ENCODE peak calls at places on chromosome 21, in seven cellular contexts. One of them, this sample, is unnamed.

GRCh38 chr21:21188513-21189188 is 190.4 kb downstream of the NCAM2 start:
- DNase-seq in D341Med: no peak
- DNase-seq in body of pancreas: no peak
- DNase-seq in HS-27A: no peak
- DNase-seq in stimulated activated CD8-positive, alpha-beta memory T cell treated with anti-CD3 and anti-CD28 coated beads, Interleukin-2, amount 100 ng/mL, for 48 hours: no peak
- DNase-seq in AG08396: no peak
- DNase-seq in right atrium auricular region: no peak
- DNase-seq in this sample: no peak

GRCh38 chr21:35521293-35521692 is 472.2 kb upstream of the RUNX1 start:
- DNase-seq in D341Med: no peak
- DNase-seq in body of pancreas: no peak
- DNase-seq in HS-27A: no peak
- DNase-seq in stimulated activated CD8-positive, alpha-beta memory T cell treated with anti-CD3 and anti-CD28 coated beads, Interleukin-2, amount 100 ng/mL, for 48 hours: no peak
- DNase-seq in AG08396: no peak
- DNase-seq in right atrium auricular region: no peak
- DNase-seq in this sample: no peak

GRCh38 chr21:38982096-38982495 is 176.4 kb downstream of the ETS2 start:
- DNase-seq in D341Med: no peak
- DNase-seq in body of pancreas: no peak
- DNase-seq in HS-27A: peak; percentile 74
- DNase-seq in stimulated activated CD8-positive, alpha-beta memory T cell treated with anti-CD3 and anti-CD28 coated beads, Interleukin-2, amount 100 ng/mL, for 48 hours: no peak
- DNase-seq in AG08396: no peak
- DNase-seq in right atrium auricular region: no peak
- DNase-seq in this sample: no peak

GRCh38 chr21:46038871-46039397 is 57.4 kb downstream of the COL6A1 start:
- DNase-seq in D341Med: no peak
- DNase-seq in body of pancreas: peak; percentile 51
- DNase-seq in HS-27A: no peak
- DNase-seq in stimulated activated CD8-positive, alpha-beta memory T cell treated with anti-CD3 and anti-CD28 coated beads, Interleukin-2, amount 100 ng/mL, for 48 hours: no peak
- DNase-seq in AG08396: peak; percentile 48
- DNase-seq in right atrium auricular region: peak; percentile 93
- DNase-seq in this sample: no peak

GRCh38 chr21:31156169-31156568 is 117.9 kb upstream of the KRTAP19-8 start:
- DNase-seq in D341Med: no peak
- DNase-seq in body of pancreas: no peak
- DNase-seq in HS-27A: no peak
- DNase-seq in stimulated activated CD8-positive, alpha-beta memory T cell treated with anti-CD3 and anti-CD28 coated beads, Interleukin-2, amount 100 ng/mL, for 48 hours: no peak
- DNase-seq in AG08396: no peak
- DNase-seq in right atrium auricular region: no peak
- DNase-seq in this sample: no peak

GRCh38 chr21:26473471-26473870 is 99.6 kb downstream of the CYYR1 start:
- DNase-seq in D341Med: no peak
- DNase-seq in body of pancreas: no peak
- DNase-seq in HS-27A: no peak
- DNase-seq in stimulated activated CD8-positive, alpha-beta memory T cell treated with anti-CD3 and anti-CD28 coated beads, Interleukin-2, amount 100 ng/mL, for 48 hours: no peak
- DNase-seq in AG08396: no peak
- DNase-seq in right atrium auricular region: no peak
- DNase-seq in this sample: no peak

GRCh38 chr21:39397651-39398385 is 47.8 kb downstream of the LCA5L start:
- DNase-seq in D341Med: no peak
- DNase-seq in body of pancreas: no peak
- DNase-seq in HS-27A: no peak
- DNase-seq in stimulated activated CD8-positive, alpha-beta memory T cell treated with anti-CD3 and anti-CD28 coated beads, Interleukin-2, amount 100 ng/mL, for 48 hours: no peak
- DNase-seq in AG08396: no peak
- DNase-seq in right atrium auricular region: no peak
- DNase-seq in this sample: no peak

GRCh38 chr21:42855143-42855936 is 24.0 kb downstream of the WDR4 start:
- DNase-seq in D341Med: no peak
- DNase-seq in body of pancreas: no peak
- DNase-seq in HS-27A: no peak
- DNase-seq in stimulated activated CD8-positive, alpha-beta memory T cell treated with anti-CD3 and anti-CD28 coated beads, Interleukin-2, amount 100 ng/mL, for 48 hours: no peak
- DNase-seq in AG08396: no peak
- DNase-seq in right atrium auricular region: no peak
- DNase-seq in this sample: no peak

GRCh38 chr21:36079671-36080070 is 9.8 kb downstream of the CBR1 start:
- DNase-seq in D341Med: no peak
- DNase-seq in body of pancreas: no peak
- DNase-seq in HS-27A: no peak
- DNase-seq in stimulated activated CD8-positive, alpha-beta memory T cell treated with anti-CD3 and anti-CD28 coated beads, Interleukin-2, amount 100 ng/mL, for 48 hours: no peak
- DNase-seq in AG08396: no peak
- DNase-seq in right atrium auricular region: no peak
- DNase-seq in this sample: no peak

GRCh38 chr21:38857152-38857825 is 51.6 kb downstream of the ETS2 start:
- DNase-seq in D341Med: no peak
- DNase-seq in body of pancreas: no peak
- DNase-seq in HS-27A: no peak
- DNase-seq in stimulated activated CD8-positive, alpha-beta memory T cell treated with anti-CD3 and anti-CD28 coated beads, Interleukin-2, amount 100 ng/mL, for 48 hours: no peak
- DNase-seq in AG08396: no peak
- DNase-seq in right atrium auricular region: no peak
- DNase-seq in this sample: no peak

GRCh38 chr21:45151484-45152115 is 77.2 kb downstream of the ADARB1 start:
- DNase-seq in D341Med: peak; percentile 78
- DNase-seq in body of pancreas: no peak
- DNase-seq in HS-27A: no peak
- DNase-seq in stimulated activated CD8-positive, alpha-beta memory T cell treated with anti-CD3 and anti-CD28 coated beads, Interleukin-2, amount 100 ng/mL, for 48 hours: no peak
- DNase-seq in AG08396: no peak
- DNase-seq in right atrium auricular region: peak; percentile 50
- DNase-seq in this sample: no peak

GRCh38 chr21:16047857-16048256 is 318.1 kb downstream of the USP25 start:
- DNase-seq in D341Med: no peak
- DNase-seq in body of pancreas: no peak
- DNase-seq in HS-27A: no peak
- DNase-seq in stimulated activated CD8-positive, alpha-beta memory T cell treated with anti-CD3 and anti-CD28 coated beads, Interleukin-2, amount 100 ng/mL, for 48 hours: no peak
- DNase-seq in AG08396: no peak
- DNase-seq in right atrium auricular region: no peak
- DNase-seq in this sample: no peak

GRCh38 chr21:20258542-20258941 is 739.7 kb upstream of the NCAM2 start:
- DNase-seq in D341Med: no peak
- DNase-seq in body of pancreas: no peak
- DNase-seq in HS-27A: no peak
- DNase-seq in stimulated activated CD8-positive, alpha-beta memory T cell treated with anti-CD3 and anti-CD28 coated beads, Interleukin-2, amount 100 ng/mL, for 48 hours: no peak
- DNase-seq in AG08396: no peak
- DNase-seq in right atrium auricular region: no peak
- DNase-seq in this sample: no peak

GRCh38 chr21:26179501-26179900 is 8.9 kb upstream of the APP start:
- DNase-seq in D341Med: no peak
- DNase-seq in body of pancreas: no peak
- DNase-seq in HS-27A: no peak
- DNase-seq in stimulated activated CD8-positive, alpha-beta memory T cell treated with anti-CD3 and anti-CD28 coated beads, Interleukin-2, amount 100 ng/mL, for 48 hours: no peak
- DNase-seq in AG08396: no peak
- DNase-seq in right atrium auricular region: no peak
- DNase-seq in this sample: no peak

GRCh38 chr21:36124395-36124794 is 10.5 kb upstream of the CBR3 start:
- DNase-seq in D341Med: no peak
- DNase-seq in body of pancreas: no peak
- DNase-seq in HS-27A: no peak
- DNase-seq in stimulated activated CD8-positive, alpha-beta memory T cell treated with anti-CD3 and anti-CD28 coated beads, Interleukin-2, amount 100 ng/mL, for 48 hours: no peak
- DNase-seq in AG08396: no peak
- DNase-seq in right atrium auricular region: no peak
- DNase-seq in this sample: no peak

GRCh38 chr21:42665484-42665883 is 12.1 kb downstream of the PDE9A start:
- DNase-seq in D341Med: no peak
- DNase-seq in body of pancreas: no peak
- DNase-seq in HS-27A: no peak
- DNase-seq in stimulated activated CD8-positive, alpha-beta memory T cell treated with anti-CD3 and anti-CD28 coated beads, Interleukin-2, amount 100 ng/mL, for 48 hours: no peak
- DNase-seq in AG08396: no peak
- DNase-seq in right atrium auricular region: no peak
- DNase-seq in this sample: no peak

GRCh38 chr21:21286170-21286798 is 288.1 kb downstream of the NCAM2 start:
- DNase-seq in D341Med: no peak
- DNase-seq in body of pancreas: no peak
- DNase-seq in HS-27A: no peak
- DNase-seq in stimulated activated CD8-positive, alpha-beta memory T cell treated with anti-CD3 and anti-CD28 coated beads, Interleukin-2, amount 100 ng/mL, for 48 hours: no peak
- DNase-seq in AG08396: no peak
- DNase-seq in right atrium auricular region: no peak
- DNase-seq in this sample: no peak

GRCh38 chr21:17688912-17689874 is 76.5 kb upstream of the BTG3 start:
- DNase-seq in D341Med: no peak
- DNase-seq in body of pancreas: peak; percentile 28
- DNase-seq in HS-27A: no peak
- DNase-seq in stimulated activated CD8-positive, alpha-beta memory T cell treated with anti-CD3 and anti-CD28 coated beads, Interleukin-2, amount 100 ng/mL, for 48 hours: peak; percentile 21
- DNase-seq in AG08396: no peak
- DNase-seq in right atrium auricular region: no peak
- DNase-seq in this sample: no peak

GRCh38 chr21:46060596-46061061 is 37.3 kb upstream of the COL6A2 start:
- DNase-seq in D341Med: no peak
- DNase-seq in body of pancreas: peak; percentile 41
- DNase-seq in HS-27A: peak; percentile 92
- DNase-seq in stimulated activated CD8-positive, alpha-beta memory T cell treated with anti-CD3 and anti-CD28 coated beads, Interleukin-2, amount 100 ng/mL, for 48 hours: peak; percentile 24
- DNase-seq in AG08396: peak; percentile 90
- DNase-seq in right atrium auricular region: peak; percentile 91
- DNase-seq in this sample: peak; percentile 96

GRCh38 chr21:42111470-42111743 is 40.3 kb downstream of the UMODL1 start:
- DNase-seq in D341Med: no peak
- DNase-seq in body of pancreas: no peak
- DNase-seq in HS-27A: no peak
- DNase-seq in stimulated activated CD8-positive, alpha-beta memory T cell treated with anti-CD3 and anti-CD28 coated beads, Interleukin-2, amount 100 ng/mL, for 48 hours: no peak
- DNase-seq in AG08396: no peak
- DNase-seq in right atrium auricular region: no peak
- DNase-seq in this sample: no peak

GRCh38 chr21:36379236-36379635 is 6.0 kb upstream of the CHAF1B start:
- DNase-seq in D341Med: no peak
- DNase-seq in body of pancreas: no peak
- DNase-seq in HS-27A: no peak
- DNase-seq in stimulated activated CD8-positive, alpha-beta memory T cell treated with anti-CD3 and anti-CD28 coated beads, Interleukin-2, amount 100 ng/mL, for 48 hours: no peak
- DNase-seq in AG08396: peak; percentile 21
- DNase-seq in right atrium auricular region: no peak
- DNase-seq in this sample: no peak

GRCh38 chr21:42403611-42404231 is at the start of gene UBASH3A:
- DNase-seq in D341Med: no peak
- DNase-seq in body of pancreas: no peak
- DNase-seq in HS-27A: no peak
- DNase-seq in stimulated activated CD8-positive, alpha-beta memory T cell treated with anti-CD3 and anti-CD28 coated beads, Interleukin-2, amount 100 ng/mL, for 48 hours: no peak
- DNase-seq in AG08396: no peak
- DNase-seq in right atrium auricular region: no peak
- DNase-seq in this sample: no peak

GRCh38 chr21:32978346-32979270 is 47.1 kb upstream of the OLIG2 start:
- DNase-seq in D341Med: no peak
- DNase-seq in body of pancreas: no peak
- DNase-seq in HS-27A: no peak
- DNase-seq in stimulated activated CD8-positive, alpha-beta memory T cell treated with anti-CD3 and anti-CD28 coated beads, Interleukin-2, amount 100 ng/mL, for 48 hours: no peak
- DNase-seq in AG08396: no peak
- DNase-seq in right atrium auricular region: no peak
- DNase-seq in this sample: no peak

GRCh38 chr21:36909423-36909822 is 57.0 kb downstream of the HLCS start:
- DNase-seq in D341Med: no peak
- DNase-seq in body of pancreas: no peak
- DNase-seq in HS-27A: no peak
- DNase-seq in stimulated activated CD8-positive, alpha-beta memory T cell treated with anti-CD3 and anti-CD28 coated beads, Interleukin-2, amount 100 ng/mL, for 48 hours: no peak
- DNase-seq in AG08396: no peak
- DNase-seq in right atrium auricular region: peak; percentile 9
- DNase-seq in this sample: no peak

GRCh38 chr21:43937898-43938309 is 72.9 kb downstream of the AGPAT3 start:
- DNase-seq in D341Med: no peak
- DNase-seq in body of pancreas: no peak
- DNase-seq in HS-27A: no peak
- DNase-seq in stimulated activated CD8-positive, alpha-beta memory T cell treated with anti-CD3 and anti-CD28 coated beads, Interleukin-2, amount 100 ng/mL, for 48 hours: no peak
- DNase-seq in AG08396: no peak
- DNase-seq in right atrium auricular region: no peak
- DNase-seq in this sample: no peak

GRCh38 chr21:15195768-15196167 is 131.0 kb upstream of the NRIP1 start:
- DNase-seq in D341Med: no peak
- DNase-seq in body of pancreas: no peak
- DNase-seq in HS-27A: no peak
- DNase-seq in stimulated activated CD8-positive, alpha-beta memory T cell treated with anti-CD3 and anti-CD28 coated beads, Interleukin-2, amount 100 ng/mL, for 48 hours: no peak
- DNase-seq in AG08396: no peak
- DNase-seq in right atrium auricular region: no peak
- DNase-seq in this sample: no peak

GRCh38 chr21:14273736-14274538 is 58.0 kb downstream of the RBM11 start:
- DNase-seq in D341Med: peak; percentile 25
- DNase-seq in body of pancreas: peak; percentile 91
- DNase-seq in HS-27A: no peak
- DNase-seq in stimulated activated CD8-positive, alpha-beta memory T cell treated with anti-CD3 and anti-CD28 coated beads, Interleukin-2, amount 100 ng/mL, for 48 hours: no peak
- DNase-seq in AG08396: peak; percentile 8
- DNase-seq in right atrium auricular region: peak; percentile 64
- DNase-seq in this sample: no peak

GRCh38 chr21:43352568-43353281 is 74.2 kb downstream of the SIK1 start:
- DNase-seq in D341Med: no peak
- DNase-seq in body of pancreas: no peak
- DNase-seq in HS-27A: no peak
- DNase-seq in stimulated activated CD8-positive, alpha-beta memory T cell treated with anti-CD3 and anti-CD28 coated beads, Interleukin-2, amount 100 ng/mL, for 48 hours: no peak
- DNase-seq in AG08396: peak; percentile 50
- DNase-seq in right atrium auricular region: no peak
- DNase-seq in this sample: no peak

GRCh38 chr21:36260030-36260787 is 59.8 kb upstream of the MORC3 start:
- DNase-seq in D341Med: peak; percentile 50
- DNase-seq in body of pancreas: peak; percentile 65
- DNase-seq in HS-27A: no peak
- DNase-seq in stimulated activated CD8-positive, alpha-beta memory T cell treated with anti-CD3 and anti-CD28 coated beads, Interleukin-2, amount 100 ng/mL, for 48 hours: no peak
- DNase-seq in AG08396: peak; percentile 70
- DNase-seq in right atrium auricular region: no peak
- DNase-seq in this sample: peak; percentile 22

GRCh38 chr21:46604975-46605758 is at the start of gene S100B:
- DNase-seq in D341Med: no peak
- DNase-seq in body of pancreas: no peak
- DNase-seq in HS-27A: no peak
- DNase-seq in stimulated activated CD8-positive, alpha-beta memory T cell treated with anti-CD3 and anti-CD28 coated beads, Interleukin-2, amount 100 ng/mL, for 48 hours: no peak
- DNase-seq in AG08396: no peak
- DNase-seq in right atrium auricular region: no peak
- DNase-seq in this sample: no peak

GRCh38 chr21:41597811-41598231 is 89.9 kb upstream of the TMPRSS2 start:
- DNase-seq in D341Med: no peak
- DNase-seq in body of pancreas: no peak
- DNase-seq in HS-27A: no peak
- DNase-seq in stimulated activated CD8-positive, alpha-beta memory T cell treated with anti-CD3 and anti-CD28 coated beads, Interleukin-2, amount 100 ng/mL, for 48 hours: no peak
- DNase-seq in AG08396: no peak
- DNase-seq in right atrium auricular region: peak; percentile 34
- DNase-seq in this sample: no peak

GRCh38 chr21:45161039-45161945 is 86.9 kb downstream of the ADARB1 start:
- DNase-seq in D341Med: no peak
- DNase-seq in body of pancreas: no peak
- DNase-seq in HS-27A: no peak
- DNase-seq in stimulated activated CD8-positive, alpha-beta memory T cell treated with anti-CD3 and anti-CD28 coated beads, Interleukin-2, amount 100 ng/mL, for 48 hours: no peak
- DNase-seq in AG08396: no peak
- DNase-seq in right atrium auricular region: no peak
- DNase-seq in this sample: no peak

GRCh38 chr21:27759820-27760219 is 792.9 kb upstream of the ADAMTS5 start:
- DNase-seq in D341Med: no peak
- DNase-seq in body of pancreas: no peak
- DNase-seq in HS-27A: no peak
- DNase-seq in stimulated activated CD8-positive, alpha-beta memory T cell treated with anti-CD3 and anti-CD28 coated beads, Interleukin-2, amount 100 ng/mL, for 48 hours: no peak
- DNase-seq in AG08396: no peak
- DNase-seq in right atrium auricular region: no peak
- DNase-seq in this sample: no peak

GRCh38 chr21:39077816-39078215 is 105.4 kb downstream of the PSMG1 start:
- DNase-seq in D341Med: no peak
- DNase-seq in body of pancreas: no peak
- DNase-seq in HS-27A: no peak
- DNase-seq in stimulated activated CD8-positive, alpha-beta memory T cell treated with anti-CD3 and anti-CD28 coated beads, Interleukin-2, amount 100 ng/mL, for 48 hours: no peak
- DNase-seq in AG08396: no peak
- DNase-seq in right atrium auricular region: no peak
- DNase-seq in this sample: no peak

GRCh38 chr21:28294046-28294445 is 698.6 kb downstream of the LTN1 start:
- DNase-seq in D341Med: no peak
- DNase-seq in body of pancreas: no peak
- DNase-seq in HS-27A: no peak
- DNase-seq in stimulated activated CD8-positive, alpha-beta memory T cell treated with anti-CD3 and anti-CD28 coated beads, Interleukin-2, amount 100 ng/mL, for 48 hours: no peak
- DNase-seq in AG08396: no peak
- DNase-seq in right atrium auricular region: no peak
- DNase-seq in this sample: no peak

This sample was measured in AG09319.